ENCODE peak calls at places on chromosomes 3 and 15, in six cellular contexts. U, Q, G, K, V and T are unnamed samples.

GRCh38 chr15:87623832-87624231 is 632.7 kb downstream of the NTRK3 start:
- DNase-seq in U (no peak), Q (no peak), G (peak; percentile 18), K (no peak), V (no peak), T (no peak)

GRCh38 chr3:52366527-52366926 is 50.4 kb downstream of the DNAH1 start:
- DNase-seq in U (no peak), Q (no peak), G (no peak), K (no peak), V (no peak), T (no peak)

GRCh38 chr15:90031231-90031791 is 30.2 kb downstream of the ZNF710 start:
- DNase-seq in U (no peak), Q (no peak), G (no peak), K (no peak), V (no peak), T (no peak)

GRCh38 chr3:176650478-176650877 is 546.8 kb downstream of the TBL1XR1 start:
- DNase-seq in U (no peak), Q (no peak), G (no peak), K (no peak), V (no peak), T (peak; percentile 17)

GRCh38 chr15:39552546-39552945 is 28.3 kb upstream of the THBS1 start:
- DNase-seq in U (no peak), Q (no peak), G (no peak), K (no peak), V (no peak), T (no peak)

GRCh38 chr3:15919971-15920370 is 122.2 kb upstream of the ANKRD28 start:
- DNase-seq in U (no peak), Q (no peak), G (no peak), K (no peak), V (no peak), T (no peak)

GRCh38 chr15:26967719-26968269 is 3.2 kb upstream of the GABRG3 start:
- DNase-seq in U (peak; percentile 59), Q (no peak), G (peak; percentile 40), K (no peak), V (no peak), T (no peak)

GRCh38 chr15:41933771-41934170 is 38.6 kb downstream of the EHD4 start:
- DNase-seq in U (peak; percentile 55), Q (no peak), G (no peak), K (no peak), V (no peak), T (no peak)

GRCh38 chr3:116340680-116341216 is 104.5 kb downstream of the LSAMP start:
- DNase-seq in U (no peak), Q (no peak), G (no peak), K (no peak), V (no peak), T (no peak)

GRCh38 chr15:95174281-95174680 is 942.9 kb downstream of the MCTP2 start:
- DNase-seq in U (no peak), Q (no peak), G (no peak), K (no peak), V (no peak), T (no peak)

GRCh38 chr3:15708882-15709677 is 88.7 kb downstream of the ANKRD28 start:
- DNase-seq in U (no peak), Q (no peak), G (no peak), K (no peak), V (no peak), T (peak; percentile 17)

GRCh38 chr3:52034651-52035050 is 21.7 kb downstream of the DUSP7 start:
- DNase-seq in U (no peak), Q (peak; percentile 2), G (no peak), K (no peak), V (no peak), T (no peak)

GRCh38 chr3:106367496-106367895 is 498.7 kb upstream of the CBLB start:
- DNase-seq in U (no peak), Q (no peak), G (no peak), K (no peak), V (no peak), T (no peak)

GRCh38 chr3:66481071-66482001 is 19.5 kb downstream of the LRIG1 start:
- DNase-seq in U (no peak), Q (no peak), G (no peak), K (peak; percentile 78), V (no peak), T (no peak)

GRCh38 chr15:61034793-61035710 is 194.1 kb downstream of the RORA start:
- DNase-seq in U (no peak), Q (no peak), G (no peak), K (no peak), V (peak; percentile 43), T (peak; percentile 57)

GRCh38 chr3:168051579-168052183 is 44.0 kb downstream of the GOLIM4 start:
- DNase-seq in U (no peak), Q (no peak), G (peak; percentile 14), K (no peak), V (no peak), T (peak; percentile 37)

GRCh38 chr15:31316135-31316795 is 10.4 kb upstream of the KLF13 start:
- DNase-seq in U (no peak), Q (no peak), G (no peak), K (no peak), V (no peak), T (no peak)

GRCh38 chr15:56568466-56569167 is 103.7 kb upstream of the MNS1 start:
- DNase-seq in U (no peak), Q (no peak), G (no peak), K (no peak), V (no peak), T (no peak)

GRCh38 chr3:171049831-171050444 is 23.4 kb upstream of the SLC2A2 start:
- DNase-seq in U (peak; percentile 72), Q (peak; percentile 27), G (peak; percentile 82), K (no peak), V (no peak), T (no peak)

GRCh38 chr3:61877359-61877770 is 316.0 kb downstream of the PTPRG start:
- DNase-seq in U (peak; percentile 29), Q (no peak), G (no peak), K (no peak), V (no peak), T (peak; percentile 23)

GRCh38 chr3:30319713-30320112 is 286.7 kb upstream of the TGFBR2 start:
- DNase-seq in U (peak; percentile 73), Q (no peak), G (peak; percentile 56), K (no peak), V (no peak), T (no peak)

GRCh38 chr15:68278345-68279217 is 1.0 kb downstream of the FEM1B start:
- DNase-seq in U (no peak), Q (no peak), G (peak; percentile 26), K (no peak), V (no peak), T (no peak)

GRCh38 chr15:39747326-39747725 is 35.3 kb downstream of the FSIP1 start:
- DNase-seq in U (no peak), Q (no peak), G (no peak), K (no peak), V (no peak), T (no peak)

GRCh38 chr15:89002281-89002761 is 85.9 kb upstream of the ABHD2 start:
- DNase-seq in U (no peak), Q (peak; percentile 30), G (peak; percentile 31), K (peak; percentile 66), V (peak; percentile 80), T (peak; percentile 78)

GRCh38 chr15:49036650-49037545 is 9.3 kb downstream of the SECISBP2L start:
- DNase-seq in U (no peak), Q (no peak), G (no peak), K (peak; percentile 18), V (no peak), T (no peak)

GRCh38 chr3:140206196-140207040 is 271.4 kb downstream of the CLSTN2 start:
- DNase-seq in U (peak; percentile 69), Q (no peak), G (peak; percentile 88), K (no peak), V (no peak), T (no peak)

DNA sequence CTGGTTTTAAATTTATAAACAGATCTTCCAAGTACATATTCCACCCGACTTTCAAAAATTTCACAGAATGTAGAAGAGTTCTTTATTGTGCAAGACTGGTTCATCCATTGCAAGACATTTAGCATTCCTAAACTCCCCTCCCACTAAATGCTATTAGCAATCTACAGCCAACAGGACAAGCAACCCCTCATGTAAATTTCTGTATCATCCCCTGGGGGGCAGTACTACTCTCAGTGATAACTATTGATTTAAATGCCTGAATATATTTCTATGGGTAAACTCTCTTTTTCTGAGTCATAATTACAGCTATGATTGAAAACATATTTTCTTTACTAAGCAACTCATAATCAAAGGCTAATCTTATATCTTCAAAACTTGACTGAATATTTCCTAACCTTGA is 10.7 kb upstream of the SLC15A2 start:
- DNase-seq in U (peak; percentile 20), Q (no peak), G (peak; percentile 13), K (no peak), V (no peak), T (no peak)
- TF ChIP-seq CTCF in U (peak; percentile 31), Q (peak; percentile 14), G (peak; percentile 47), K (peak; percentile 45), V (peak; percentile 36), T (no peak)

DNA sequence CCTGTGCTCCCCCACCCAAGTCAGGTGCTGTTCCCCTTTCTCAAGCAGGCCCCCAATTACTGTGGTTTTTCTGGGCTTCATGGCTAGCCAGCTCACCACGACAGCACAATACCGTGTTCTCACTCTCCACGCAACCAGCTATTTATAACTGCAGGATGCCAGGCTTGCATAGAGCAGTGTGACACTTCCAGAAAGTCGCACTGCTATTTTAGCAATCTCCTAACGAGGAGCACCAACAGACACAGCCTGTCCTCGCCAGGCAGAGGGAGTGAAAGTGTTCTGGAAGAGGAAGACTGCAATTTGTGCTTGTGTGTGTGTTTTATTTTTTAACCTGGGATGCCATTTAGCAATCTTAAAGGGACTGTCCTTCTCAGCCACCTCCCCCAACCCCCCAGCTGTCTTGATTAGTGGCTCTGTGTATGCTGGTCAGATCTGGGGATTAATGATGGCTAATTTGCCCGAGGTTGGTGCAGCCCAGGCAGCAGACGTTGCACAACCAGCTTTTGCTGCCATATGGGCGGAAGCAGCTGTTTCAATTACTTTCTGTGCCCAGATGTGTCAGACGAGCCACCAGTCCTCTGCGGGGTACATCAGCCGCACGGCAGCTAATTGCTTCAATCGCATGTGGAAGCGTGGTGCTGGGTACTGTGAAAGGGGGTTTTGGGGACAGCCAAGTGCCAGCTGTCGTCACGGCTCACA is 268.0 kb upstream of the ARRDC4 start:
- DNase-seq in U (no peak), Q (peak; percentile 9), G (peak; percentile 27), K (no peak), V (no peak), T (no peak)
- H3K4me3 ChIP-seq in U (no peak overlapping the region), Q (no peak overlapping the region), G (no peak overlapping the region), K (no peak overlapping the region), V (no peak overlapping the region), T (no peak overlapping the region)

DNA sequence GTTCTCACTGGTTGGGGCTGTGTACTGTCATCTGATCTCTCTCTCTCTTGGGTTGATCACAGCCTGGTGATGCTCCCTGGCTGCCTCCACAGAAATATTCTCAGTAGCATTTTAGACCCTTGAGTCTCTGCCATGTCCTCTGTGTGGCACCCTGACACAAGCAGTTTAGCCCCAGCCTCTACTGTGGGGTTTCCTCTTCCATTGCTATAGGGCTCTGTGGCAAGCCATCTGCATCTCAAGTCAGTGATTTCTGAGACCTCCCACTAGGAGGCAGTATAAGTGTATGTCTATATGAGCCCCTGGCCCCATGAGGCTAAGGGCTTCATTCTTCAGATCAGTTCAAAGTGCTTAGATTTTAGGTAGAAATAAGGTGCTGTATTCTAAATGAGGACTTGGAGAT is 50.6 kb upstream of the PLAAT1 start:
- DNase-seq in U (peak; percentile 65), Q (no peak), G (peak; percentile 74), K (no peak), V (no peak), T (no peak)
- TF ChIP-seq CTCF in U (peak; percentile 44), Q (peak; percentile 47), G (peak; percentile 44), K (peak; percentile 17), V (no peak), T (no peak)

DNA sequence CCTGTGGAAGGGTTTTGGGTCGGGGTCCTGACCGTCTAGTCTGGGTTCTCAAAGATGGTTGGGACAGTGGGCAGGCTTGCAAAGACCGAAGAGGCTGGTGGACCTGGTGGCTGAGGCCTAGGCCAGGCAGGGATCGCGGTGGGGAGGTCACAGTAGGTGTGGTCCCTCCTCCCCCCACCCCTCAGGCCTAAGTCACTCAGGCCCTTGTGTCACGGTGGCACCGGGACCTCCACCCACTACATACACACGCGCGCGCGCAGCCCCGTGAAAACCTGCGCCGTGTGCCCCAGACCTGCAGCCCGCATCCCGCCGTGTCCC is 24.2 kb downstream of the SEC61A1 start:
- DNase-seq in U (no peak), Q (no peak), G (peak; percentile 14), K (no peak), V (no peak), T (no peak)
- H3K4me3 ChIP-seq in U (no peak overlapping the region), Q (peak overlapping the region; percentile 50), G (peak overlapping the region; percentile 1), K (no peak overlapping the region), V (no peak overlapping the region), T (no peak overlapping the region)